ENCODE peak calls at places on chromosomes 11 and 22, in six cellular contexts. V, H, Y, R, A and Z are unnamed samples.

GRCh38 chr11:94449437-94449836 is 44.2 kb downstream of the MRE11 start:
- DNase-seq in Y (peak; percentile 13), V (no peak), A (no peak), R (peak; percentile 83), H (no peak), Z (peak; percentile 88)

GRCh38 chr11:117442869-117443239 is 115.2 kb downstream of the CEP164 start:
- DNase-seq in Y (no peak), V (no peak), A (no peak), H (no peak), R (no peak), Z (no peak)

GRCh38 chr22:39444247-39444800 is 12.5 kb upstream of the MGAT3 start:
- DNase-seq in H (no peak), R (no peak), V (no peak), A (no peak), Y (no peak), Z (no peak)

GRCh38 chr11:20016526-20016925 is 143.7 kb downstream of the DBX1 start:
- DNase-seq in R (no peak), A (no peak), Y (no peak), V (no peak), H (no peak), Z (no peak)

GRCh38 chr11:32137263-32137662 is 46.4 kb downstream of the RCN1 start:
- DNase-seq in H (no peak), R (no peak), V (no peak), Y (peak; percentile 41), A (no peak), Z (peak; percentile 99)

GRCh38 chr11:40722179-40722795 is 737.2 kb downstream of the LRRC4C start:
- DNase-seq in Y (peak; percentile 2), H (peak; percentile 28), A (no peak), R (peak; percentile 15), V (peak; percentile 26), Z (peak; percentile 0)

GRCh38 chr11:102598272-102598671 is 26.9 kb downstream of the MMP20 start:
- DNase-seq in Y (no peak), V (no peak), R (no peak), H (no peak), A (no peak), Z (no peak)

GRCh38 chr11:1163911-1164735 is 6.4 kb downstream of the MUC5AC start:
- DNase-seq in A (no peak), V (no peak), H (no peak), R (no peak), Y (no peak), Z (no peak)

GRCh38 chr11:13666708-13667107 is 1.8 kb upstream of the FAR1 start:
- DNase-seq in H (no peak), R (no peak), A (no peak), V (no peak), Y (no peak), Z (no peak)

GRCh38 chr22:45608763-45609180 is 62.9 kb upstream of the ATXN10 start:
- DNase-seq in R (no peak), V (no peak), H (no peak), A (no peak), Y (no peak), Z (peak; percentile 86)

GRCh38 chr22:17841836-17842235 is 67.6 kb upstream of the BID start:
- DNase-seq in A (no peak), Y (no peak), V (no peak), R (peak; percentile 27), H (no peak), Z (no peak)

GRCh38 chr11:110858556-110858921 is 146.3 kb upstream of the ARHGAP20 start:
- DNase-seq in Y (no peak), A (no peak), H (no peak), V (no peak), R (no peak), Z (no peak)

GRCh38 chr11:71201936-71202597 is 50.3 kb downstream of the SHANK2 start:
- DNase-seq in H (no peak), A (no peak), R (no peak), Y (no peak), V (no peak), Z (no peak)

GRCh38 chr11:90845799-90846198 is 623.0 kb upstream of the CHORDC1 start:
- DNase-seq in V (no peak), A (no peak), H (no peak), R (no peak), Y (no peak), Z (no peak)

GRCh38 chr22:26592368-26593015 is 2.6 kb upstream of the TPST2 start:
- DNase-seq in R (no peak), A (peak; percentile 72), V (no peak), Y (no peak), H (no peak), Z (no peak)

GRCh38 chr11:8192016-8192895 is 23.4 kb upstream of the RIC3 start:
- DNase-seq in V (peak; percentile 68), Y (peak; percentile 78), R (peak; percentile 45), H (peak; percentile 83), A (no peak), Z (peak; percentile 63)

GRCh38 chr11:111329306-111330204 is 31.2 kb downstream of the POU2AF3 start:
- DNase-seq in R (no peak), Y (no peak), H (no peak), V (no peak), A (no peak), Z (no peak)

GRCh38 chr11:1706634-1707400 is 9.8 kb downstream of the KRTAP5-6 start:
- DNase-seq in A (no peak), R (no peak), Y (peak; percentile 38), H (no peak), V (peak; percentile 30), Z (no peak)

GRCh38 chr11:82996966-82997606 is 74.6 kb downstream of the RAB30 start:
- DNase-seq in V (no peak), H (no peak), R (no peak), A (peak; percentile 87), Y (no peak), Z (no peak)

GRCh38 chr11:95154514-95154913 is 64.9 kb downstream of the ENDOD1 start:
- DNase-seq in R (peak; percentile 39), Y (peak; percentile 36), H (peak; percentile 63), V (peak; percentile 77), A (no peak), Z (peak; percentile 19)

GRCh38 chr11:77865805-77866204 is 44.9 kb downstream of the AAMDC start:
- DNase-seq in H (no peak), Y (no peak), A (no peak), R (no peak), V (no peak), Z (peak; percentile 32)

GRCh38 chr11:45105233-45105992 is 41.0 kb upstream of the PRDM11 start:
- DNase-seq in V (peak; percentile 64), R (peak; percentile 40), H (peak; percentile 83), A (no peak), Y (peak; percentile 84), Z (peak; percentile 65)

GRCh38 chr11:112652786-112653390 is 308.3 kb upstream of the NCAM1 start:
- DNase-seq in V (no peak), R (no peak), H (no peak), A (no peak), Y (no peak), Z (peak; percentile 10)

GRCh38 chr11:497565-498296 is 9.3 kb downstream of the RNH1 start:
- DNase-seq in H (no peak), V (no peak), A (no peak), R (no peak), Y (no peak), Z (no peak)

GRCh38 chr22:43213066-43213465 is 26.1 kb upstream of the TTLL12 start:
- DNase-seq in A (no peak), H (peak; percentile 45), R (no peak), V (peak; percentile 48), Y (no peak), Z (no peak)

DNA sequence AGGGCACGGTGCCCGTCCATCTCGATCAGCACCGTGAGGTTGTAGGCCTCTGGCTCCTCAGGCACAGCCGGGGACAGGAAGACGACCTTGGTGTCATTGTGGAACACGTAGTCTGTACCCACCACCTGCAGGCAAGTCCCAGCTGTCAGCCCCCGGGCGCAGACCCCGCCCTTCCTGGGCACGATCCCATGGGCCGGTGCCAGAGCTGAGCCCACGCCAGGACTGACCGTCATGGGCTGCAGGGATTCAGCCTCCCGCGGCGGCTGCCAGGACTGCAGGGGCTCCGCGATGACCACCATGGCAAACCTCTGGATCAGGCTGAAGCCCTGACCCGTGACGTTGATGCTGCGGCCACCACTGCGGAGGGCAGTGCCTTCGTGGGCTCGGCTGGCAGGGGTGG is 11.8 kb upstream of the MAPK11 start:
- DNase-seq in H (no peak), V (no peak), A (no peak), R (no peak), Y (no peak), Z (no peak)
- TF ChIP-seq BHLHE40 in H (no peak), V (no peak), A (no peak), R (no peak), Y (no peak), Z (no peak)

DNA sequence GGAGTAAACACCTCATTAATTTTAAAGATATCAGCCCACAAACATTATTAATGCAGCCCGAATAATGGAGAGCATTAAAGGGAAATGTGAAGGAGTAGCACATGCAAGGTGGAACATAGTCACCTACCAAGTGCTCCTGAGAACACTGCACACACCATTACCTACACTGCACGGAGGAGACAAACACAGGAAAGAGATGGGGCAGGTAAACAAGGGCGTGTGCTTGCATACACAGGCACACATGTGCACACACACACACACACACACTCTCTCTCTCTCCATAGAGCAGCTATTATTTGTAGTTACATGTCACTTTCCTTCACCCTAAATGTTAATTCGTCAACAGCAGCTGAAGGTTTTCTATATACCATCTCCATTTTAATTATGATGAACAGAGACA is 30.2 kb downstream of the HTR3B start:
- DNase-seq in A (no peak), Y (no peak), R (no peak), H (no peak), V (no peak), Z (no peak)
- TF ChIP-seq BHLHE40 in A (no peak), Y (no peak), R (no peak), H (no peak), V (no peak), Z (no peak)

GRCh38 chr22:30233582-30233981 is 13.0 kb downstream of the LIF start:
- DNase-seq in Y (no peak), H (no peak), A (no peak), V (no peak), R (no peak), Z (no peak)

GRCh38 chr22:30238136-30238535 is 8.4 kb downstream of the LIF start:
- DNase-seq in R (no peak), V (no peak), H (no peak), Y (no peak), A (no peak), Z (no peak)

GRCh38 chr22:30234786-30235470 is 11.6 kb downstream of the LIF start:
- DNase-seq in V (no peak), R (no peak), Y (no peak), A (no peak), H (no peak), Z (peak; percentile 82)

GRCh38 chr22:30236875-30237274 is 9.7 kb downstream of the LIF start:
- DNase-seq in A (no peak), Y (no peak), R (no peak), H (no peak), V (no peak), Z (no peak)

GRCh38 chr22:30235687-30236170 is 10.8 kb downstream of the LIF start:
- DNase-seq in V (no peak), A (no peak), R (no peak), Y (peak; percentile 74), H (no peak), Z (peak; percentile 88)
- TF ChIP-seq BHLHE40 in V (no peak), A (no peak), R (no peak), Y (no peak), H (no peak), Z (no peak)

DNA sequence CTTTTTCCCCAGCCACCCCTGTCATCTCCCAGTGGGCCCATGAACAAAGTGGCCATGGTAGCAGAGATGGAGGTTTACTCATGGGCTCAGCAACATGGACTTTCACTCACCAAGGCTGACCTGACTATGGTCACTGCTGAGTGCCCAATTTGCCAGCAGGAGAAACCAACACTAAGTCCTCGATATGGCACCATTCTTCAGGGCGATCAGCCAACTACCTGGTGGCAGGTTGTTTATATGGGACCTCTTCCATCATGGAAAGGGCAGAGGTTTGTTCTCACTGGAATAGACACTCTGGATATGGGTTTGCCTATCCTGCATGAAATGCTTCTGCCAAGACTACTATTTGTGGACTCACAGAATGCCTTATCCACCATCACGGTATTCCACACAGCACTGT is 1009.1 kb downstream of the NTM start:
- DNase-seq in A (no peak), Y (no peak), H (no peak), R (no peak), V (no peak), Z (no peak)
- TF ChIP-seq BHLHE40 in A (no peak), Y (no peak), H (no peak), R (no peak), V (no peak), Z (no peak)